ENCODE peak calls at places on chromosomes 1 and 21, in five cellular contexts. D is DMS79 treated with DMSO at 0.1 percent for 48 hours; H is left lung; J is activated CD4-positive, alpha-beta T cell treated with anti-CD3 and anti-CD28 coated beads, Interleukin-2, amount 50 U/mL, for 24 hours; V is lung microvascular endothelial cell. W is an unnamed sample.

GRCh38 chr1:193181526-193181925 is 4.9 kb downstream of the B3GALT2 start:
- DNase-seq in V (no peak), H (no peak), J (no peak), D (no peak), W (no peak)

GRCh38 chr21:40671721-40672120 is 175.2 kb downstream of the DSCAM start:
- DNase-seq in H (no peak), V (no peak), J (no peak), D (no peak), W (no peak)

GRCh38 chr21:45308211-45309068 is 20.7 kb upstream of the POFUT2 start:
- DNase-seq in D (no peak), V (peak), J (no peak), H (peak), W (no peak)

GRCh38 chr1:110477041-110477440 is 26.1 kb downstream of the PROK1 start:
- DNase-seq in V (no peak), J (no peak), D (no peak), H (no peak), W (no peak)

GRCh38 chr1:83583351-83584014 is 415.4 kb downstream of the TTLL7 start:
- DNase-seq in D (no peak), V (peak), J (peak), H (peak), W (no peak)

GRCh38 chr1:172917972-172918371 is 132.8 kb downstream of the TNFSF18 start:
- DNase-seq in D (no peak), J (no peak), V (peak), H (no peak), W (no peak)

GRCh38 chr1:219575563-219575962 is 37.3 kb downstream of the ZC3H11B start:
- DNase-seq in H (no peak), D (no peak), J (no peak), V (no peak), W (no peak)

GRCh38 chr1:85258536-85259117 is 835 bp downstream of the C1orf52 start:
- DNase-seq in V (no peak), D (no peak), J (no peak), H (no peak), W (no peak)

GRCh38 chr1:174397261-174397660 is 50.5 kb upstream of the GPR52 start:
- DNase-seq in J (no peak), D (no peak), V (no peak), H (no peak), W (no peak)

W was measured in stimulated activated effector memory CD8-positive, alpha-beta T cell treated with anti-CD3 and anti-CD28 coated beads, Interleukin-12 subunit alpha, Interleukin-12 subunit beta, amount 100 ng/mL, for 72 hours.